ENCODE peak calls at places on chromosome 4, in nine cellular contexts. C is brain microvascular endothelial cell, U is cardiac muscle cell, D is IMR-90, Z is thoracic aorta, Y is Peyer's patch, O is lower lobe of right lung, Q is tibial artery, J is choroid plexus epithelial cell. B is an unnamed sample.

GRCh38 chr4:155653052-155653451 is 13.6 kb upstream of the GUCY1A1 start:
- DNase-seq in O (no peak), Z (no peak), C (no peak), Y (no peak), U (no peak), Q (no peak), D (no peak), J (no peak), B (no peak)

GRCh38 chr4:186728631-186729271 is 5.1 kb upstream of the FAT1 start:
- DNase-seq in Z (no peak), D (no peak), U (no peak), J (no peak), O (no peak), Y (no peak), C (no peak), Q (no peak), B (no peak)

GRCh38 chr4:66964467-66964866 is 580.8 kb downstream of the CENPC start:
- DNase-seq in O (no peak), J (no peak), U (no peak), C (no peak), D (no peak), Z (no peak), Y (no peak), Q (no peak), B (no peak)

GRCh38 chr4:145723336-145723735 is 43.4 kb downstream of the C4orf51 start:
- DNase-seq in J (no peak), Y (no peak), O (no peak), C (no peak), Z (no peak), Q (no peak), D (no peak), U (no peak), B (no peak)

GRCh38 chr4:134862116-134862515 is 660.5 kb upstream of the PABPC4L start:
- DNase-seq in O (no peak), J (peak), Z (no peak), D (peak), U (no peak), Y (no peak), Q (no peak), C (no peak), B (no peak)

GRCh38 chr4:165828928-165829327 is 44.1 kb upstream of the TLL1 start:
- DNase-seq in C (no peak), D (no peak), Z (no peak), J (peak), U (no peak), O (no peak), Y (no peak), Q (no peak), B (no peak)

GRCh38 chr4:138843611-138844010 is 172.0 kb upstream of the NOCT start:
- DNase-seq in D (no peak), O (no peak), C (no peak), U (no peak), Z (no peak), Q (no peak), J (no peak), Y (no peak), B (no peak)

GRCh38 chr4:139112650-139113049 is 64.4 kb downstream of the ELF2 start:
- DNase-seq in C (no peak), J (no peak), Q (no peak), D (no peak), O (no peak), Z (no peak), Y (no peak), U (no peak), B (no peak)

GRCh38 chr4:186628058-186628711 is 72.8 kb upstream of the MTNR1A start:
- DNase-seq in Y (no peak), O (no peak), Z (no peak), U (no peak), J (no peak), D (no peak), C (no peak), Q (no peak), B (no peak)

GRCh38 chr4:1445716-1446445 is 39.6 kb upstream of the NKX1-1 start:
- DNase-seq in Z (no peak), O (no peak), Y (no peak), C (no peak), D (no peak), Q (no peak), J (no peak), U (no peak), B (no peak)

GRCh38 chr4:8728536-8729407 is 136.2 kb downstream of the CPZ start:
- DNase-seq in O (peak), J (no peak), D (no peak), C (no peak), U (no peak), Z (no peak), Q (no peak), Y (peak), B (no peak)

GRCh38 chr4:7411491-7411890 is 23.2 kb downstream of the PSAPL1 start:
- DNase-seq in J (no peak), D (no peak), C (no peak), O (no peak), Q (no peak), U (no peak), Z (no peak), Y (no peak), B (no peak)

GRCh38 chr4:85658766-85659439 is 184.0 kb downstream of the ARHGAP24 start:
- DNase-seq in Q (no peak), Z (no peak), D (no peak), Y (no peak), O (no peak), U (no peak), C (no peak), J (no peak), B (no peak)

GRCh38 chr4:85659626-85660213 is 184.8 kb downstream of the ARHGAP24 start:
- DNase-seq in D (no peak), C (no peak), U (no peak), Y (no peak), Z (no peak), O (no peak), Q (no peak), J (no peak), B (no peak)

DNA sequence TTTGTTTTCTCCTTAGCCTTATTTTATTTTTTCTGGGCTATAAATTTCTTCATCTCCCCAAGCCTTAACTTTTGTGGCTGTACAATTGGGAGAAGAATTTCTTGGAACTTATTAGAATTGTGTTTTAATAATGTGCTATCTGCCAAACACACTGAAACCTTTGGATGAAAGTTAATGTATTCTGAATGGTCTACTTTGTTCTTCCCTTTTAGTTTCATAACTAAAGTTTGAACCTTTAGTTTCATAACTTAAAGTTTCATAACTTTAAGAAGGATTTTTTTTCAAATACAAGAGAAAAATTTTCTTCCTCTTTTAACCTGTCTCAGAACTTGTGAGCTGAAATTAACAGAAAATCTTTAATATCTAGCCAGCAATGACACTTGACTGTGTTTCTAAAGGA is 182.2 kb downstream of the ARHGAP24 start:
- DNase-seq in O (no peak), Z (no peak), Y (no peak), D (no peak), Q (no peak), U (no peak), C (no peak), J (no peak), B (no peak)
- H3K4me3 ChIP-seq in O (no peak), Z (no peak), Y (no peak), D (no peak), Q (no peak), U (no peak), C (no peak), J (no peak), B (no peak)

GRCh38 chr4:68145261-68145660 is 15.6 kb upstream of the TMPRSS11F start:
- DNase-seq in Q (no peak), U (no peak), Z (no peak), C (no peak), J (no peak), O (no peak), Y (no peak), D (no peak), B (no peak)
- H3K4me3 ChIP-seq in Q (no peak), U (no peak), Z (no peak), C (no peak), J (no peak), O (no peak), Y (no peak), D (no peak), B (no peak)

GRCh38 chr4:26402458-26402857 is 81.6 kb downstream of the RBPJ start:
- DNase-seq in O (no peak), Z (no peak), Y (no peak), J (no peak), U (no peak), Q (no peak), D (no peak), C (no peak), B (no peak)
- H3K4me3 ChIP-seq in O (no peak), Z (no peak), Y (no peak), J (no peak), U (no peak), Q (no peak), D (no peak), C (no peak), B (no peak)

DNA sequence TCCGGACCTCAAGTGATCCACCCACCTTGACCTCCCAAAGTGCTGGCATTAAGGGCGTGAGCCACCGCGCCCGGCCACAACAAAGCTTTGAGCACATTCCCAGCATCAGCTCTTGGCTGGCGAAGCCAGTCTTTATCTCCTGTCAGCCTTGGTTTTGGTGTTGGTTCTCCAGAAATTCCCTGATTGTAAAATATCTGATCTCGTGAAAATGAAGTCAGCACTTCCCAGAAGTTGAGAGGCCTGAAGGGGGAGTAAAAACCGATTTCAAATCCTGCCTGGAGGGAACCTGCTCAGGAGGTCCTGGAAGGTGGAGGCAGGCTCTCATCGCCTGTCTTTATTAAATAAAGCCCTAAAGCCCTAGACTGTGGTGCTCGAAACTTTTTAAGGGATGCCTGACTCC is 33.6 kb downstream of the PTTG2 start:
- DNase-seq in D (no peak), Q (no peak), C (no peak), U (no peak), J (no peak), Z (no peak), Y (no peak), O (no peak), B (no peak)
- H3K4me3 ChIP-seq in D (no peak), Q (no peak), C (no peak), U (no peak), J (no peak), Z (no peak), Y (no peak), O (no peak), B (no peak)

GRCh38 chr4:89283975-89284556 is 23.5 kb downstream of the GPRIN3 start:
- DNase-seq in C (no peak), J (no peak), Z (no peak), U (no peak), Q (no peak), O (no peak), D (no peak), Y (no peak), B (no peak)
- H3K4me3 ChIP-seq in C (no peak), J (no peak), Z (no peak), U (no peak), Q (no peak), O (no peak), D (no peak), Y (no peak), B (peak)

GRCh38 chr4:81314897-81315470 is 100.0 kb upstream of the PRKG2 start:
- DNase-seq in U (no peak), Y (no peak), C (peak), D (peak), Z (no peak), Q (no peak), O (no peak), J (peak), B (no peak)
- H3K4me3 ChIP-seq in U (no peak), Y (no peak), C (no peak), D (no peak), Z (no peak), Q (no peak), O (no peak), J (no peak), B (no peak)

GRCh38 chr4:2534904-2535385 is 1.5 kb upstream of the FAM193A start:
- DNase-seq in U (no peak), Y (no peak), O (no peak), J (no peak), D (peak), Q (no peak), C (no peak), Z (no peak), B (no peak)
- H3K4me3 ChIP-seq in U (peak), Y (peak), O (peak), J (peak), D (peak), Q (peak), C (peak), Z (peak), B (no peak)

DNA sequence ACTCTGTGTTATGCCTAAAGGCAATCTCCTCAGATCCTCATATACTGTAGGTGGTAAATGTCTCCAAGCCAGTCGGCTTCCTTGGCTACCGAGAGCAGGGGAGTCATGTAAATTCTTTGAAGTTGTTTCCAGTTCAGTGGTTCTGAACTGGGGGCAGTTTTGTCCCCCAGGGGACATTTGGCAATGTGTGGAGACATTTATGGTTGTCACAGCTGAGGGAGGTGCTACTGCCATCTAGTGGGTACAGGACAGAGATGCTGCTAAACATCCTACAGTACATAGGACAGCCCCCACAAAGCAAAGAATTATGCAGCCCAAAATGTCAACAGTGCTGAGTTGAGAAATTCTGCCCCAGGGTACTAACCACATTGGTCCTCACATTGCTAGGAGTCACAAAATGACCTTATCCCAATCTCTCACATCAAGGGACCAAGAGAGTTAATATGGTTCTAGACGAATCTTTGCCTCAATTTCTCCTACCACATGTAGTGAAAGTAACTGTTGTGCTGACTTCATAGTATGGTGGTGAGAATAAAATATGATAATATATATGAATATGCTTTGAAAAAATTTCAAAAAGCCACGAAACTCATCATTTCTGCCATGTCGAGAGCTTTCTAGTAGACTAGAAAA is 104.4 kb upstream of the ARHGAP24 start:
- DNase-seq in D (peak), C (peak), O (no peak), Q (no peak), Y (no peak), Z (no peak), J (peak), U (peak), B (no peak)
- H3K4me3 ChIP-seq in D (no peak), C (no peak), O (no peak), Q (no peak), Y (no peak), Z (no peak), J (no peak), U (no peak), B (no peak)

B was measured in CD4-positive, CD25-positive, alpha-beta regulatory T cell.